ENCODE peak calls at places on chromosomes 11 and 22, in nine cellular contexts. B is A549, N is Panc1, L is HCT116, P is GM23338, U is SK-N-SH, Y is K562, I is HepG2, G is GM12878. M is an unnamed sample.

GRCh38 chr11:117182551-117182935 is 4.0 kb downstream of the SIDT2 start:
- DNase-seq in B (no peak), G (no peak), I (no peak), N (no peak), L (no peak), Y (no peak), P (no peak), U (no peak), M (no peak)

GRCh38 chr22:46088541-46089311 is 61.6 kb upstream of the PPARA start:
- DNase-seq in I (no peak), G (no peak), P (no peak), B (no peak), L (no peak), N (no peak), U (no peak), Y (no peak), M (no peak)

GRCh38 chr11:58914821-58915543 is 24.3 kb upstream of the GLYATL1 start:
- DNase-seq in P (no peak), Y (no peak), I (no peak), L (no peak), N (no peak), G (no peak), U (no peak), B (no peak), M (no peak)

GRCh38 chr22:49398115-49398514 is 429.6 kb downstream of the BRD1 start:
- DNase-seq in U (no peak), B (no peak), N (no peak), G (no peak), L (no peak), P (no peak), I (no peak), Y (no peak), M (no peak)

GRCh38 chr11:65213322-65214211 is 31.8 kb downstream of the CAPN1 start:
- DNase-seq in U (no peak), P (peak), G (no peak), I (no peak), N (no peak), Y (peak), L (no peak), B (no peak), M (no peak)

GRCh38 chr11:26319906-26320305 is 12.0 kb upstream of the ANO3 start:
- DNase-seq in Y (no peak), B (no peak), P (peak), U (no peak), G (no peak), N (no peak), I (no peak), L (no peak), M (no peak)

GRCh38 chr11:112889446-112889845 is 71.8 kb upstream of the NCAM1 start:
- DNase-seq in I (no peak), L (no peak), P (no peak), Y (no peak), U (no peak), N (no peak), B (no peak), G (no peak), M (no peak)

GRCh38 chr11:19872526-19873135 is 160.0 kb downstream of the NAV2 start:
- DNase-seq in U (no peak), Y (no peak), N (no peak), G (no peak), P (peak), I (no peak), B (no peak), L (no peak), M (no peak)

GRCh38 chr11:110356769-110357671 is 60.6 kb upstream of the RDX start:
- DNase-seq in U (no peak), B (peak), P (no peak), G (no peak), L (peak), Y (no peak), N (no peak), I (peak), M (no peak)

GRCh38 chr22:27990879-27991278 is 71.8 kb upstream of the PITPNB start:
- DNase-seq in P (peak), I (peak), B (peak), Y (peak), N (no peak), G (no peak), U (peak), L (peak), M (peak)

GRCh38 chr22:46064966-46065666 is 85.2 kb upstream of the PPARA start:
- DNase-seq in B (no peak), N (no peak), L (no peak), G (no peak), Y (no peak), P (no peak), I (no peak), U (no peak), M (no peak)

GRCh38 chr11:14414470-14415461 is 55.8 kb upstream of the RRAS2 start:
- DNase-seq in N (no peak), P (peak), U (no peak), Y (peak), I (no peak), B (no peak), G (peak), L (no peak), M (no peak)

GRCh38 chr11:57161351-57161750 is 20.4 kb upstream of the LRRC55 start:
- DNase-seq in G (no peak), U (no peak), N (no peak), P (no peak), I (no peak), L (no peak), Y (no peak), B (no peak), M (no peak)

GRCh38 chr11:125165664-125166346 is 1.3 kb downstream of the PKNOX2 start:
- DNase-seq in P (peak), Y (no peak), N (no peak), B (peak), L (no peak), G (no peak), U (no peak), I (no peak), M (no peak)

GRCh38 chr11:28835790-28836189 is 727.6 kb downstream of the METTL15 start:
- DNase-seq in L (no peak), P (no peak), Y (no peak), B (no peak), I (no peak), U (no peak), N (no peak), G (no peak), M (no peak)

GRCh38 chr11:92050305-92050704 is 174.3 kb upstream of the FAT3 start:
- DNase-seq in P (no peak), U (no peak), L (no peak), Y (no peak), B (no peak), I (no peak), N (no peak), G (no peak), M (no peak)

GRCh38 chr11:26994579-26995210 is 783 bp downstream of the FIBIN start:
- DNase-seq in Y (no peak), N (no peak), L (no peak), G (no peak), P (peak), B (no peak), U (no peak), I (no peak), M (no peak)

DNA sequence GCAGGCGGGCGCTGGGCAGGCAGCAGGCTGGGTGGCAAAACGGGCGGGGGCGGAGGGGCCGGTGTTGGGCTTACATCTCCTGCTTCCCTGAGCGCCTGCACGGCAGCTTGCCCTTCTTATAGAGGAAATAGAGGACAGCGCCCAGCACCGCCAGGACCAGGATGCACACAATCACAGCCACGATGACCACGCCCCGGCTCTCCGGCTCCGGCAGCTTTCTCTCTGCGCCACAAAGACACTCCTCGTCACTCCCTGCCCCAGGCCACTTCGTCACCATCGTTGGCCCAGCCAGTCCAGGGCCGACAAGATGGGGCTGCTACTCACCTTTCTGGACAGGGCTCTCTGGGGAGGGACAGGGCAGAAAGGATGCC is 6.3 kb downstream of the MCAM start:
- DNase-seq in Y (no peak), G (no peak), I (no peak), B (no peak), L (no peak), P (no peak), N (no peak), U (no peak), M (no peak)
- H3K4me3 ChIP-seq in Y (no peak), G (no peak), I (no peak), B (no peak), L (no peak), P (no peak), N (no peak), U (no peak), M (no peak)

GRCh38 chr11:72614381-72614780 is 59.8 kb downstream of the PDE2A start:
- DNase-seq in U (no peak), G (no peak), P (no peak), I (no peak), Y (no peak), N (no peak), L (no peak), B (no peak), M (no peak)

GRCh38 chr11:72616655-72617054 is 57.6 kb downstream of the PDE2A start:
- DNase-seq in B (no peak), P (no peak), G (no peak), U (no peak), L (no peak), Y (no peak), I (no peak), N (no peak), M (no peak)

GRCh38 chr11:72615329-72615728 is 58.9 kb downstream of the PDE2A start:
- DNase-seq in Y (no peak), G (no peak), B (no peak), U (no peak), N (no peak), I (no peak), P (no peak), L (no peak), M (no peak)

GRCh38 chr11:72613977-72614376 is 60.2 kb downstream of the PDE2A start:
- DNase-seq in L (no peak), N (no peak), P (no peak), I (no peak), B (no peak), Y (peak), U (no peak), G (peak), M (peak)

GRCh38 chr11:72613450-72613849 is 60.8 kb downstream of the PDE2A start:
- DNase-seq in B (no peak), P (no peak), Y (no peak), G (no peak), L (no peak), I (no peak), N (no peak), U (no peak), M (no peak)
- TF ChIP-seq REST in B (no peak), P (no peak), Y (no peak), G (no peak), L (no peak), I (no peak), N (no peak), U (no peak), M (no peak)

DNA sequence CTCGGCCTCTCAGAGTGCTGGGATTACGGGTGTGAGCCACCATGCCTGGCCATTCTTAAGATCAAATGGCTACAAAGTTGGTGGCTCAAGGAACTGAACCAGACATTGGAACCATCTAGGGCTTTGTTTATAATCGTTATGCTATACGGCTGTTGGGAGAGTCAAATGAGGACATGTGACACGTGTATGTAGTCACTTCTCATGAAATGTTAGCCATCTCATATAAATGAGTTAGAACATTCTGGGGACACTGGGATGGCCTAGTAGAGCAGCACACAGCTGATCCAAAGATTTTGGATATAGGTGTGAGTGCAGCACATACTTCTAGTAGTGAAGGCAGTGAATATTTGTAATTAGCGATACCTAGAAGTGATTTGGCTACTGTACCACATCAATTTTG is 6.6 kb upstream of the RBM4 start:
- DNase-seq in Y (no peak), P (no peak), I (no peak), L (no peak), N (no peak), G (no peak), B (no peak), U (no peak), M (no peak)
- H3K27ac ChIP-seq in Y (no peak), P (no peak), I (no peak), L (no peak), N (no peak), G (no peak), B (no peak), U (no peak), M (no peak)

GRCh38 chr11:78967811-78968210 is 393.1 kb upstream of the NARS2 start:
- DNase-seq in Y (no peak), L (no peak), U (no peak), N (no peak), B (no peak), P (no peak), G (no peak), I (no peak), M (no peak)
- H3K4me3 ChIP-seq in Y (no peak), L (no peak), U (no peak), N (no peak), B (no peak), P (no peak), G (no peak), I (no peak), M (no peak)

DNA sequence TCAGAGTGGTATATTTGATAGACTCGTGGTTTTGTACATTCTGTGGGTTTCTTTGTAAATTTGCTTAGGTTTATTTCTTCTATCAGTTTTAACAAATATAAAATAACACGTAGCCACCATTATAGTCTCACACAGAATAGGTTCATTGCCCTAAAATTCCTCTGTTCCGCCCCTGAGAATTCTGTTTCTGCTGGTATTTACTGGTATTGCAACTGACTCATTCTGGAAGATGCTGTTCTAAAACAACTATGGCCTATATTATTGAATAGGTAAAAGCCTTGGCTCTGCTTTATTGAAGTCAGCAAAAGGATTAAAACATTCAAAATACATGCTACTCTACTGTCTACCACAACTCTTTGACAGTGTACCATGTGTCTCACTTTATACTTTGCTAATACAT is 119.1 kb upstream of the CHORDC1 start:
- DNase-seq in U (no peak), G (no peak), Y (no peak), B (no peak), L (no peak), N (no peak), I (no peak), P (peak), M (no peak)
- TF ChIP-seq REST in U (no peak), G (no peak), Y (no peak), B (no peak), L (no peak), N (no peak), I (no peak), P (no peak), M (no peak)

GRCh38 chr22:29098296-29098695 is 25.5 kb downstream of the KREMEN1 start:
- DNase-seq in P (no peak), L (no peak), G (no peak), B (no peak), I (no peak), U (no peak), Y (no peak), N (no peak), M (no peak)
- H3K27ac ChIP-seq in P (no peak), L (no peak), G (no peak), B (no peak), I (no peak), U (no peak), Y (no peak), N (no peak), M (no peak)

M was measured in HL-60.